ENCODE peak calls at places on chromosomes 16 and 17, in six cellular contexts. H is cardiac muscle cell; Q is CD4-positive, alpha-beta memory T cell; B is aorta; W is uterus; M is transverse colon. P is an unnamed sample.

GRCh38 chr16:72961115-72961832 is 86.7 kb downstream of the ZFHX3 start:
- DNase-seq in W (no peak), H (peak; percentile 14), M (no peak), Q (no peak), B (no peak), P (no peak)

GRCh38 chr16:53129281-53130192 is 74.7 kb downstream of the CHD9 start:
- DNase-seq in W (no peak), Q (no peak), H (peak; percentile 83), B (no peak), M (no peak), P (no peak)

GRCh38 chr17:7850970-7851437 is 3.9 kb upstream of the TMEM88 start:
- DNase-seq in B (no peak), M (no peak), Q (no peak), W (peak; percentile 32), H (no peak), P (no peak)

GRCh38 chr17:4944554-4945175 is 3.7 kb downstream of the PFN1 start:
- DNase-seq in M (no peak), H (no peak), Q (no peak), W (no peak), B (no peak), P (no peak)

GRCh38 chr17:66272699-66273390 is 29.6 kb upstream of the PRKCA start:
- DNase-seq in Q (no peak), H (peak; percentile 68), B (no peak), M (no peak), W (peak; percentile 49), P (no peak)

GRCh38 chr17:51366866-51367265 is 106.5 kb downstream of the UTP18 start:
- DNase-seq in W (no peak), B (no peak), Q (no peak), H (no peak), M (no peak), P (no peak)

GRCh38 chr17:2849327-2849670 is 53.1 kb downstream of the RAP1GAP2 start:
- DNase-seq in M (no peak), Q (no peak), B (no peak), W (no peak), H (no peak), P (no peak)

GRCh38 chr16:4064950-4065352 is 51.3 kb downstream of the ADCY9 start:
- DNase-seq in Q (peak; percentile 52), H (no peak), M (no peak), W (no peak), B (no peak), P (no peak)

GRCh38 chr17:802481-802880 is 20.3 kb downstream of the MRM3 start:
- DNase-seq in W (no peak), H (no peak), M (no peak), B (peak; percentile 68), Q (no peak), P (no peak)

GRCh38 chr17:41507315-41507880 is 2.0 kb upstream of the KRT13 start:
- DNase-seq in W (no peak), H (no peak), Q (no peak), B (no peak), M (no peak), P (no peak)

GRCh38 chr17:79937435-79937870 is 98.2 kb upstream of the CBX4 start:
- DNase-seq in H (no peak), B (no peak), M (no peak), Q (no peak), W (no peak), P (no peak)

GRCh38 chr17:3549610-3550162 is 7.9 kb downstream of the TRPV3 start:
- DNase-seq in M (no peak), W (no peak), B (no peak), H (no peak), Q (no peak), P (no peak)

GRCh38 chr17:8892338-8892690 is 24.8 kb upstream of the PIK3R6 start:
- DNase-seq in B (no peak), M (no peak), W (no peak), H (no peak), Q (no peak), P (no peak)

GRCh38 chr16:4081035-4081434 is 35.2 kb downstream of the ADCY9 start:
- DNase-seq in W (no peak), B (no peak), H (no peak), Q (no peak), M (no peak), P (no peak)

GRCh38 chr16:69787883-69788282 is 25.8 kb downstream of the WWP2 start:
- DNase-seq in M (peak; percentile 47), H (no peak), Q (no peak), W (no peak), B (no peak), P (no peak)

GRCh38 chr16:89330177-89330856 is 112.8 kb downstream of the ZNF778 start:
- DNase-seq in W (no peak), M (no peak), H (peak; percentile 36), B (peak; percentile 70), Q (peak; percentile 66), P (peak; percentile 43)

GRCh38 chr17:64565563-64565962 is 58.8 kb downstream of the CEP95 start:
- DNase-seq in M (no peak), Q (no peak), H (no peak), B (no peak), W (no peak), P (no peak)

GRCh38 chr16:68065716-68066305 is 19.4 kb upstream of the NFATC3 start:
- DNase-seq in H (peak; percentile 92), B (no peak), Q (no peak), W (no peak), M (no peak), P (no peak)

GRCh38 chr16:52532384-52532783 is 14.6 kb downstream of the TOX3 start:
- DNase-seq in B (no peak), Q (no peak), M (no peak), H (no peak), W (no peak), P (no peak)

GRCh38 chr17:66441012-66441703 is 138.7 kb downstream of the PRKCA start:
- DNase-seq in M (no peak), H (no peak), B (no peak), W (no peak), Q (no peak), P (no peak)

GRCh38 chr17:73644145-73645049 is at the start of gene SDK2:
- DNase-seq in W (no peak), H (peak; percentile 5), B (peak; percentile 79), M (no peak), Q (no peak), P (no peak)

GRCh38 chr16:2840914-2841313 is 10.8 kb downstream of the ZG16B start:
- DNase-seq in B (peak; percentile 40), M (no peak), H (no peak), W (no peak), Q (no peak), P (no peak)

GRCh38 chr17:78484300-78485159 is 92.7 kb downstream of the DNAH17 start:
- DNase-seq in H (peak; percentile 53), Q (peak; percentile 64), B (no peak), W (no peak), M (peak; percentile 51), P (peak; percentile 39)

GRCh38 chr16:64964126-64964540 is 157.7 kb downstream of the CDH11 start:
- DNase-seq in M (no peak), B (no peak), H (peak; percentile 64), W (no peak), Q (no peak), P (no peak)

GRCh38 chr16:88936008-88936912 is 40.7 kb downstream of the CBFA2T3 start:
- DNase-seq in B (no peak), H (no peak), W (no peak), Q (no peak), M (peak; percentile 67), P (no peak)

GRCh38 chr16:2335286-2335895 is 5.1 kb downstream of the ABCA3 start:
- DNase-seq in B (no peak), Q (no peak), W (no peak), H (no peak), M (no peak), P (no peak)

GRCh38 chr16:22308824-22309520 is 11.8 kb downstream of the POLR3E start:
- DNase-seq in Q (no peak), B (no peak), H (no peak), M (no peak), W (no peak), P (no peak)
- H3K36me3 ChIP-seq in Q (peaks cover 82% of the 10 kb centered on the region), B (peaks cover 8% of the 10 kb centered on the region), H (peaks cover 16% of the 10 kb centered on the region), M (peaks cover 34% of the 10 kb centered on the region), W (no peaks in the 10 kb centered on the region), P (peaks cover 82% of the 10 kb centered on the region)

DNA sequence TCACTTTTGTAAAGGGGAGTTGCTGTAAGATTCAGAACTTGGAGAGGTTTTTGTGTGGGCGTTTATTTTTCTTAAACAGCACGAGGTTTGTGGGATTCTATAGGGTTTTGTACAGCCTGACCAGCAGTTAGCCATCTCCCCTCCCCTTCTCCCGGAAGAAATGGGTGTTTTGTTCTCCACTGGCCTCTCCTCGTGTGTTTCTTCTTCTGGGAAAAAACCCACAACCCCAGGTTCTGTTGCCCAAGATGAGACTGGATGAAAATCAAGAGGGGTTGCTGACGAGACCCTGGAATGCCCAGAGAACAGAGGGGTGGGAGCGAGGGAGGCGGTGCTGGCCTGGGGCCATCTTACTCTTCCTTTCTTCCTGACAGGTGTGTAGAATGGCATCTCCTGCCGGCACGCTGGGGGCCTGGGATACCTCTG is 186.1 kb downstream of the MSI2 start:
- DNase-seq in W (no peak), B (no peak), M (no peak), Q (no peak), H (peak; percentile 61), P (no peak)
- H3K4me1 ChIP-seq in W (no peaks in the 10 kb centered on the region), B (no peaks in the 10 kb centered on the region), M (peaks cover 13% of the 10 kb centered on the region), Q (peaks cover 50% of the 10 kb centered on the region), H (peaks cover 75% of the 10 kb centered on the region), P (peaks cover 33% of the 10 kb centered on the region)

GRCh38 chr17:49257296-49257695 is 26.7 kb upstream of the PHOSPHO1 start:
- DNase-seq in Q (no peak), M (no peak), H (no peak), W (no peak), B (no peak), P (no peak)

GRCh38 chr17:49266233-49266632 is 35.6 kb upstream of the PHOSPHO1 start:
- DNase-seq in M (no peak), W (no peak), H (no peak), Q (no peak), B (no peak), P (no peak)

GRCh38 chr17:49259663-49260010 is 29.1 kb upstream of the PHOSPHO1 start:
- DNase-seq in W (no peak), B (no peak), Q (no peak), H (no peak), M (no peak), P (no peak)

GRCh38 chr17:49260011-49260921 is 29.7 kb upstream of the PHOSPHO1 start:
- DNase-seq in W (peak; percentile 45), B (peak; percentile 90), H (peak; percentile 86), M (peak; percentile 52), Q (peak; percentile 35), P (peak; percentile 14)

GRCh38 chr17:49260922-49261291 is 30.3 kb upstream of the PHOSPHO1 start:
- DNase-seq in M (no peak), Q (peak; percentile 6), W (no peak), B (no peak), H (no peak), P (no peak)
- H3K4me3 ChIP-seq in M (peak overlapping the region; percentile 62), Q (peak overlapping the region; percentile 12), W (peak overlapping the region; percentile 27), B (no peak overlapping the region), H (no peak overlapping the region), P (peak overlapping the region; percentile 58)

GRCh38 chr17:50110591-50111349 is 15.6 kb downstream of the PDK2 start:
- DNase-seq in H (no peak), B (peak; percentile 88), W (no peak), Q (no peak), M (no peak), P (no peak)
- H3K36me3 ChIP-seq in H (peaks cover 12% of the 10 kb centered on the region), B (peaks cover 3% of the 10 kb centered on the region), W (no peaks in the 10 kb centered on the region), Q (peaks cover 23% of the 10 kb centered on the region), M (peaks cover 17% of the 10 kb centered on the region), P (peaks cover 30% of the 10 kb centered on the region)

P was measured in effector memory CD4-positive, alpha-beta T cell.